ENCODE peak calls at places on chromosomes 13 and 19, in five cellular contexts. T is CD4-positive, CD25-positive, alpha-beta regulatory T cell; Z is tibial artery; V is GM23338; N is right lobe of liver. E is an unnamed sample.

GRCh38 chr19:38913958-38914357 is 2.0 kb upstream of the CCER2 start:
- DNase-seq in N (peak; percentile 31), V (no peak), T (no peak), Z (no peak), E (peak; percentile 17)

GRCh38 chr19:47663435-47663910 is 49.7 kb upstream of the EHD2 start:
- DNase-seq in T (no peak), Z (no peak), V (no peak), N (no peak), E (no peak)

GRCh38 chr13:29920018-29920643 is 69.7 kb upstream of the UBL3 start:
- DNase-seq in N (no peak), T (no peak), V (no peak), Z (no peak), E (no peak)

GRCh38 chr19:2329162-2329505 is 650 bp downstream of the SPPL2B start:
- DNase-seq in N (no peak), T (no peak), Z (no peak), V (no peak), E (no peak)

GRCh38 chr19:45569619-45570421 is 14.8 kb downstream of the OPA3 start:
- DNase-seq in T (peak; percentile 45), Z (no peak), V (peak; percentile 88), N (peak; percentile 82), E (peak; percentile 67)

GRCh38 chr13:42547615-42548014 is 26.3 kb upstream of the TNFSF11 start:
- DNase-seq in T (no peak), N (no peak), Z (no peak), V (no peak), E (no peak)

GRCh38 chr19:3366104-3366760 is at the start of gene NFIC:
- DNase-seq in Z (peak; percentile 84), T (no peak), N (peak; percentile 86), V (peak; percentile 77), E (peak; percentile 83)

GRCh38 chr19:48735031-48735615 is 5.3 kb downstream of the RASIP1 start:
- DNase-seq in T (no peak), Z (no peak), V (peak; percentile 98), N (no peak), E (peak; percentile 57)

GRCh38 chr13:106078191-106078590 is 457.3 kb downstream of the EFNB2 start:
- DNase-seq in N (no peak), Z (no peak), V (peak; percentile 14), T (no peak), E (no peak)

GRCh38 chr13:34578471-34578870 is 363.6 kb upstream of the NBEA start:
- DNase-seq in Z (no peak), N (no peak), V (no peak), T (no peak), E (no peak)

GRCh38 chr19:18504886-18505610 is 16.8 kb downstream of the ELL start:
- DNase-seq in T (no peak), N (no peak), Z (no peak), V (no peak), E (no peak)

GRCh38 chr19:32357720-32358119 is 12.3 kb downstream of the ZNF507 start:
- DNase-seq in T (no peak), V (no peak), N (no peak), Z (no peak), E (no peak)

GRCh38 chr19:40685563-40685962 is 4.9 kb downstream of the NUMBL start:
- DNase-seq in T (no peak), N (no peak), V (no peak), Z (no peak), E (no peak)

GRCh38 chr19:57053401-57053800 is 66.4 kb upstream of the USP29 start:
- DNase-seq in T (no peak), Z (no peak), N (no peak), V (no peak), E (no peak)

GRCh38 chr13:82947121-82948077 is 934.9 kb downstream of the SLITRK1 start:
- DNase-seq in N (no peak), Z (no peak), V (no peak), T (no peak), E (no peak)

GRCh38 chr19:35226748-35227147 is 1.8 kb downstream of the FAM187B start:
- DNase-seq in Z (no peak), T (no peak), N (no peak), V (no peak), E (no peak)

GRCh38 chr19:49301165-49301865 is 23.7 kb downstream of the SLC6A16 start:
- DNase-seq in N (peak; percentile 81), Z (peak; percentile 72), V (peak; percentile 86), T (peak; percentile 64), E (peak; percentile 88)

GRCh38 chr13:108968566-108968965 is 339.2 kb downstream of the MYO16 start:
- DNase-seq in T (no peak), N (no peak), V (no peak), Z (no peak), E (no peak)

GRCh38 chr19:29837448-29837961 is 25.7 kb downstream of the CCNE1 start:
- DNase-seq in Z (no peak), T (peak; percentile 67), V (no peak), N (peak; percentile 22), E (no peak)

GRCh38 chr13:46386996-46387851 is at the start of gene RUBCNL:
- DNase-seq in T (peak; percentile 1), Z (no peak), V (peak; percentile 74), N (peak; percentile 60), E (peak; percentile 67)

DNA sequence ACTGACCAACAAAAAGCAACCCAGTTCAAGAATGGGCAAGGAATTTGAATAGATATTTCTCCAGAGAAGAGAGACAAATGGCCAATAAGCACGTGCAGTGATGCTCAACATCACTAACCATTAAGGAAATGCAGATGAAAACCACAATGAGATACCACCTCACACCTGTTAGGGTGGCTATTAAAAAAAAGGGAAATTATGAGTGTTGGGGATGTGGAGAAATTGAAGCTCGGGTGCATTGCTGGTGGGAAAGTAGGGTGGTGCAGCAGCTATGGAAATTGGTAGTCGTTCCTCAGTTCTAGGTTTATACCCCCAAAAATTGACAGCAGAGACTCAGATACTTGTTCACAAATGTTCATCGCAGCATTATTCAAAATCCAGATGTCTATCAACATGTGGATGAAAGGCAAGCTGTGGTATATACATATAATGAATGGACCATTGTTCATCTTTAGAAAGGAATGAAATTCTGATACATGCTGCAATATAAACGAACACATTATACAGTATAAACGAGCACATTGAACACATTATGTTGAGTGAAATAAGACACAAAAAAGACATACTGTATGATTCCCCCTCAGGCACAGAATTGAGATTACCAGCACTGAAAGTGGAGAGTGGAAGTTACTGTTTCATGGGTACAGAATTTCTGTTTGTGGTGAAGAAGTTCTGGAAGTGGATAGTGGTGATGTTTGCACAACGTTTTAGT is 927 bp downstream of the CHAMP1 start:
- DNase-seq in N (no peak), V (no peak), T (peak; percentile 44), Z (no peak), E (no peak)
- H3K4me1 ChIP-seq in N (peaks cover 19% of the 10 kb centered on the region), V (peaks cover 9% of the 10 kb centered on the region), T (peaks cover 49% of the 10 kb centered on the region), Z (peaks cover 48% of the 10 kb centered on the region), E (peaks cover 45% of the 10 kb centered on the region)

DNA sequence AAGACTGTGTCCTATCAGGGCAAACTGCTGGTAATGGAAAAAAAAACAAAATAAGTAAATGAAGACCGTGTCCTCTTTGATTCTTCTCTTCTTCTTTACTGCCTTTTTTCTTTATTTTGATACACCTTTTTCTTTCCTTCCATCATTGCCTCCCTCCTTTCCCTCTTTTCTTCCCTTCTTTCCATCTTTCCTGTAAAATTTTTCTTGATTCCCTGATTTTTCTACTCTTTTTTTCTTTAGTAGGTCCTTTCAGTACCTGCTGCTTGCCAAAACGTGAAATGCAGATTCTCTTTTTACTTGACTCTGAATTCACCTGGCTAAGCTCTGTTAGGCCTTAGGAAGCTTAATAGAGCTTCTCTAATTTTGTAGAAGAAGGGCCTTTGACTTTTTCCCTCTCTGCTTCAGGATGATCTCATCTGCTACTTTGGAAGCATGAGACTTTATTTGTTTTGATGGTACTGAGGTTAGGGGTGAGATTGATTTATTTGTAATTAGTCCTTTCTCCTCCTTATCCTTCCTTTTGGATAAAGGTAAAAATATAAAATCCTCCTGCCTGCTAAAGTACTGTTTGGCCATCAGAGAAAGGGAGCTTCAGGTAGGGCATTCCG is 19.2 kb downstream of the LSM14A start:
- DNase-seq in N (no peak), V (no peak), Z (no peak), T (no peak), E (no peak)
- H3K27ac ChIP-seq in N (no peak overlapping the region), V (peak overlapping the region; percentile 27), Z (no peak overlapping the region), T (no peak overlapping the region), E (no peak overlapping the region)

GRCh38 chr13:113489171-113489548 is 1.4 kb downstream of the DCUN1D2 start:
- DNase-seq in Z (no peak), T (no peak), N (no peak), V (peak; percentile 80), E (no peak)
- H3K4me3 ChIP-seq in Z (peak overlapping the region; percentile 95), T (peak overlapping the region; percentile 75), N (no peak overlapping the region), V (peak overlapping the region; percentile 97), E (peak overlapping the region; percentile 91)

GRCh38 chr13:110702089-110702488 is 3.8 kb downstream of the CARS2 start:
- DNase-seq in Z (no peak), T (no peak), V (no peak), N (no peak), E (no peak)

GRCh38 chr13:110699148-110700145 is 6.5 kb downstream of the CARS2 start:
- DNase-seq in N (no peak), T (no peak), V (no peak), Z (no peak), E (no peak)

GRCh38 chr13:110698689-110699088 is 7.2 kb downstream of the CARS2 start:
- DNase-seq in T (no peak), N (no peak), V (no peak), Z (no peak), E (no peak)

GRCh38 chr13:110697842-110698241 is 8.1 kb downstream of the CARS2 start:
- DNase-seq in N (no peak), Z (no peak), V (no peak), T (no peak), E (no peak)

GRCh38 chr13:110700186-110700585 is 5.7 kb downstream of the CARS2 start:
- DNase-seq in V (no peak), T (no peak), Z (no peak), N (no peak), E (no peak)
- H3K4me1 ChIP-seq in V (peaks cover 6% of the 10 kb centered on the region), T (peaks cover 21% of the 10 kb centered on the region), Z (peaks cover 23% of the 10 kb centered on the region), N (peaks cover 7% of the 10 kb centered on the region), E (peaks cover 46% of the 10 kb centered on the region)

GRCh38 chr13:75760182-75760981 is 124.3 kb downstream of the LMO7 start:
- DNase-seq in Z (no peak), N (peak; percentile 70), T (peak; percentile 29), V (no peak), E (peak; percentile 61)
- H3K27ac ChIP-seq in Z (peak overlapping the region; percentile 68), N (peak overlapping the region; percentile 63), T (peak overlapping the region; percentile 60), V (no peak overlapping the region), E (peak overlapping the region; percentile 88)

DNA sequence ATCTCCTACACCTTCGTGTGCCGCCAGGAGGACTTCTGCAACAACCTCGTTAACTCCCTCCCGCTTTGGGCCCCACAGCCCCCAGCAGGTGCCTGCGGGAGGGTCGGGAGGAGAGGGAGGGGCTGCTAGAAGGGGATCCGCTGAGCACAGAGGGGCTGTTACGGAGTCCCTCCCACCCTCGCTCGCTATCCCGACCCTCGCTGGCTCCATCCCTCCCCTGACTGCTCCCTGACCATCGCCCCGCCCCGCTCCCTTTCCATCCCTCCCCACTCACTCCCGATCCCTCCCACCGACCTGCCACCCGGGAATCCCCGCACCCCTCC is 780 bp downstream of the CD177 start:
- DNase-seq in N (no peak), Z (no peak), V (peak; percentile 87), T (no peak), E (no peak)
- H3K4me3 ChIP-seq in N (no peak overlapping the region), Z (no peak overlapping the region), V (peak overlapping the region; percentile 90), T (no peak overlapping the region), E (no peak overlapping the region)